ENCODE peak calls at places on chromosome 17, in nine cellular contexts. One of them, this sample, is unnamed.

GRCh38 chr17:74394977-74395376 is 27.7 kb downstream of the GPR142 start:
- DNase-seq in NCI-H345: no peak
- DNase-seq in body of pancreas: peak
- DNase-seq in Kasumi-1: no peak
- DNase-seq in K562: peak
- DNase-seq in HS-27A: no peak
- DNase-seq in head of caudate nucleus: no peak
- DNase-seq in KBM-7: no peak
- DNase-seq in B cell: no peak
- DNase-seq in this sample: no peak

GRCh38 chr17:61338874-61339478 is 60.7 kb upstream of the TBX2 start:
- DNase-seq in K562: no peak
- DNase-seq in HS-27A: no peak
- DNase-seq in KBM-7: no peak
- DNase-seq in B cell: no peak
- DNase-seq in NCI-H345: no peak
- DNase-seq in head of caudate nucleus: no peak
- DNase-seq in body of pancreas: no peak
- DNase-seq in Kasumi-1: no peak
- DNase-seq in this sample: no peak

GRCh38 chr17:11296994-11297393 is 56.0 kb downstream of the SHISA6 start:
- DNase-seq in head of caudate nucleus: no peak
- DNase-seq in K562: no peak
- DNase-seq in body of pancreas: no peak
- DNase-seq in NCI-H345: no peak
- DNase-seq in B cell: no peak
- DNase-seq in Kasumi-1: peak
- DNase-seq in KBM-7: peak
- DNase-seq in HS-27A: no peak
- DNase-seq in this sample: no peak

GRCh38 chr17:77036841-77037381 is 103.9 kb upstream of the SEC14L1 start:
- DNase-seq in body of pancreas: peak
- DNase-seq in K562: peak
- DNase-seq in KBM-7: peak
- DNase-seq in Kasumi-1: peak
- DNase-seq in NCI-H345: no peak
- DNase-seq in head of caudate nucleus: peak
- DNase-seq in HS-27A: no peak
- DNase-seq in B cell: no peak
- DNase-seq in this sample: no peak

GRCh38 chr17:9409026-9409425 is 166.6 kb downstream of the STX8 start:
- DNase-seq in KBM-7: no peak
- DNase-seq in Kasumi-1: no peak
- DNase-seq in NCI-H345: no peak
- DNase-seq in K562: no peak
- DNase-seq in HS-27A: no peak
- DNase-seq in head of caudate nucleus: no peak
- DNase-seq in B cell: no peak
- DNase-seq in body of pancreas: peak
- DNase-seq in this sample: no peak

GRCh38 chr17:61474235-61474927 is 22.2 kb downstream of the TBX4 start:
- DNase-seq in NCI-H345: no peak
- DNase-seq in Kasumi-1: no peak
- DNase-seq in KBM-7: no peak
- DNase-seq in K562: no peak
- DNase-seq in body of pancreas: no peak
- DNase-seq in head of caudate nucleus: no peak
- DNase-seq in HS-27A: no peak
- DNase-seq in B cell: no peak
- DNase-seq in this sample: no peak

GRCh38 chr17:74807925-74808324 is 31.8 kb upstream of the NAT9 start:
- DNase-seq in head of caudate nucleus: peak
- DNase-seq in body of pancreas: no peak
- DNase-seq in KBM-7: no peak
- DNase-seq in NCI-H345: peak
- DNase-seq in B cell: no peak
- DNase-seq in HS-27A: no peak
- DNase-seq in K562: no peak
- DNase-seq in Kasumi-1: peak
- DNase-seq in this sample: no peak

GRCh38 chr17:1041746-1042145 is 44.8 kb downstream of the TIMM22 start:
- DNase-seq in body of pancreas: no peak
- DNase-seq in K562: no peak
- DNase-seq in head of caudate nucleus: no peak
- DNase-seq in HS-27A: no peak
- DNase-seq in Kasumi-1: no peak
- DNase-seq in KBM-7: no peak
- DNase-seq in B cell: no peak
- DNase-seq in NCI-H345: no peak
- DNase-seq in this sample: no peak

GRCh38 chr17:32127156-32127897 is 15.0 kb upstream of the RHOT1 start:
- DNase-seq in head of caudate nucleus: peak
- DNase-seq in NCI-H345: peak
- DNase-seq in body of pancreas: peak
- DNase-seq in B cell: peak
- DNase-seq in HS-27A: no peak
- DNase-seq in K562: peak
- DNase-seq in Kasumi-1: peak
- DNase-seq in KBM-7: peak
- DNase-seq in this sample: peak

GRCh38 chr17:411416-412120 is 59.0 kb upstream of the RPH3AL start:
- DNase-seq in body of pancreas: no peak
- DNase-seq in K562: no peak
- DNase-seq in NCI-H345: no peak
- DNase-seq in HS-27A: no peak
- DNase-seq in Kasumi-1: no peak
- DNase-seq in head of caudate nucleus: no peak
- DNase-seq in KBM-7: no peak
- DNase-seq in B cell: no peak
- DNase-seq in this sample: no peak

GRCh38 chr17:59714255-59714654 is 6.8 kb downstream of the VMP1 start:
- DNase-seq in head of caudate nucleus: no peak
- DNase-seq in B cell: no peak
- DNase-seq in K562: no peak
- DNase-seq in body of pancreas: no peak
- DNase-seq in KBM-7: no peak
- DNase-seq in NCI-H345: no peak
- DNase-seq in HS-27A: no peak
- DNase-seq in Kasumi-1: no peak
- DNase-seq in this sample: no peak

GRCh38 chr17:55278173-55278748 is 13.5 kb downstream of the HLF start:
- DNase-seq in KBM-7: no peak
- DNase-seq in HS-27A: no peak
- DNase-seq in body of pancreas: no peak
- DNase-seq in B cell: no peak
- DNase-seq in K562: no peak
- DNase-seq in head of caudate nucleus: no peak
- DNase-seq in NCI-H345: no peak
- DNase-seq in Kasumi-1: no peak
- DNase-seq in this sample: no peak

GRCh38 chr17:37182786-37183185 is 193.0 kb upstream of the C17orf78 start:
- DNase-seq in KBM-7: no peak
- DNase-seq in head of caudate nucleus: no peak
- DNase-seq in body of pancreas: no peak
- DNase-seq in B cell: no peak
- DNase-seq in HS-27A: no peak
- DNase-seq in K562: no peak
- DNase-seq in Kasumi-1: no peak
- DNase-seq in NCI-H345: no peak
- DNase-seq in this sample: no peak

GRCh38 chr17:41792835-41793748 is 6.6 kb upstream of the JUP start:
- DNase-seq in body of pancreas: peak
- DNase-seq in head of caudate nucleus: no peak
- DNase-seq in HS-27A: no peak
- DNase-seq in K562: peak
- DNase-seq in KBM-7: peak
- DNase-seq in Kasumi-1: no peak
- DNase-seq in NCI-H345: no peak
- DNase-seq in B cell: no peak
- DNase-seq in this sample: no peak

GRCh38 chr17:58339775-58340622 is 11.4 kb upstream of the TSPOAP1 start:
- DNase-seq in B cell: no peak
- DNase-seq in NCI-H345: no peak
- DNase-seq in body of pancreas: no peak
- DNase-seq in HS-27A: no peak
- DNase-seq in K562: no peak
- DNase-seq in head of caudate nucleus: no peak
- DNase-seq in KBM-7: no peak
- DNase-seq in Kasumi-1: no peak
- DNase-seq in this sample: no peak

GRCh38 chr17:12388206-12388605 is 277.5 kb upstream of the MYOCD start:
- DNase-seq in NCI-H345: no peak
- DNase-seq in body of pancreas: no peak
- DNase-seq in HS-27A: no peak
- DNase-seq in KBM-7: no peak
- DNase-seq in K562: no peak
- DNase-seq in B cell: no peak
- DNase-seq in head of caudate nucleus: no peak
- DNase-seq in Kasumi-1: no peak
- DNase-seq in this sample: no peak

GRCh38 chr17:2933606-2934005 is 129.8 kb downstream of the OR1D5 start:
- DNase-seq in HS-27A: no peak
- DNase-seq in NCI-H345: no peak
- DNase-seq in head of caudate nucleus: no peak
- DNase-seq in body of pancreas: no peak
- DNase-seq in Kasumi-1: no peak
- DNase-seq in B cell: no peak
- DNase-seq in KBM-7: no peak
- DNase-seq in K562: no peak
- DNase-seq in this sample: no peak

GRCh38 chr17:70473049-70473448 is 303.7 kb downstream of the KCNJ2 start:
- DNase-seq in K562: no peak
- DNase-seq in Kasumi-1: no peak
- DNase-seq in NCI-H345: no peak
- DNase-seq in body of pancreas: no peak
- DNase-seq in KBM-7: no peak
- DNase-seq in HS-27A: no peak
- DNase-seq in head of caudate nucleus: no peak
- DNase-seq in B cell: no peak
- DNase-seq in this sample: no peak

GRCh38 chr17:82520041-82520910 is 744 bp downstream of the FOXK2 start:
- DNase-seq in NCI-H345: peak
- DNase-seq in K562: no peak
- DNase-seq in head of caudate nucleus: peak
- DNase-seq in HS-27A: no peak
- DNase-seq in B cell: no peak
- DNase-seq in KBM-7: peak
- DNase-seq in Kasumi-1: peak
- DNase-seq in body of pancreas: peak
- DNase-seq in this sample: no peak

GRCh38 chr17:40093580-40094201 is 6.7 kb downstream of the NR1D1 start:
- DNase-seq in B cell: no peak
- DNase-seq in NCI-H345: no peak
- DNase-seq in head of caudate nucleus: peak
- DNase-seq in K562: no peak
- DNase-seq in KBM-7: no peak
- DNase-seq in HS-27A: no peak
- DNase-seq in Kasumi-1: no peak
- DNase-seq in body of pancreas: no peak
- DNase-seq in this sample: no peak

GRCh38 chr17:59825533-59826316 is 67.0 kb downstream of the TUBD1 start:
- DNase-seq in head of caudate nucleus: no peak
- DNase-seq in body of pancreas: no peak
- DNase-seq in KBM-7: no peak
- DNase-seq in NCI-H345: no peak
- DNase-seq in B cell: no peak
- DNase-seq in Kasumi-1: no peak
- DNase-seq in K562: no peak
- DNase-seq in HS-27A: no peak
- DNase-seq in this sample: no peak

GRCh38 chr17:41464682-41465081 is 2.5 kb downstream of the KRT32 start:
- DNase-seq in Kasumi-1: no peak
- DNase-seq in HS-27A: peak
- DNase-seq in body of pancreas: peak
- DNase-seq in B cell: no peak
- DNase-seq in head of caudate nucleus: peak
- DNase-seq in KBM-7: no peak
- DNase-seq in NCI-H345: no peak
- DNase-seq in K562: no peak
- DNase-seq in this sample: no peak

GRCh38 chr17:81518113-81518784 is 5.7 kb upstream of the ACTG1 start:
- DNase-seq in body of pancreas: no peak
- DNase-seq in K562: no peak
- DNase-seq in Kasumi-1: no peak
- DNase-seq in KBM-7: no peak
- DNase-seq in B cell: no peak
- DNase-seq in HS-27A: no peak
- DNase-seq in NCI-H345: no peak
- DNase-seq in head of caudate nucleus: no peak
- DNase-seq in this sample: peak

GRCh38 chr17:34474706-34475105 is 104.7 kb upstream of the TMEM132E start:
- DNase-seq in HS-27A: no peak
- DNase-seq in KBM-7: no peak
- DNase-seq in head of caudate nucleus: no peak
- DNase-seq in B cell: no peak
- DNase-seq in K562: peak
- DNase-seq in Kasumi-1: no peak
- DNase-seq in NCI-H345: no peak
- DNase-seq in body of pancreas: no peak
- DNase-seq in this sample: no peak

GRCh38 chr17:54745862-54746261 is 154.8 kb upstream of the TOM1L1 start:
- DNase-seq in Kasumi-1: no peak
- DNase-seq in KBM-7: no peak
- DNase-seq in K562: no peak
- DNase-seq in B cell: no peak
- DNase-seq in NCI-H345: no peak
- DNase-seq in body of pancreas: no peak
- DNase-seq in head of caudate nucleus: no peak
- DNase-seq in HS-27A: no peak
- DNase-seq in this sample: no peak

GRCh38 chr17:38425744-38426143 is 2.5 kb upstream of the ARHGAP23 start:
- DNase-seq in K562: no peak
- DNase-seq in B cell: peak
- DNase-seq in HS-27A: no peak
- DNase-seq in Kasumi-1: no peak
- DNase-seq in KBM-7: no peak
- DNase-seq in NCI-H345: no peak
- DNase-seq in body of pancreas: no peak
- DNase-seq in head of caudate nucleus: no peak
- DNase-seq in this sample: no peak

GRCh38 chr17:63838586-63839184 is 3.8 kb downstream of the SMARCD2 start:
- DNase-seq in Kasumi-1: no peak
- DNase-seq in body of pancreas: peak
- DNase-seq in head of caudate nucleus: peak
- DNase-seq in KBM-7: no peak
- DNase-seq in HS-27A: no peak
- DNase-seq in NCI-H345: peak
- DNase-seq in B cell: no peak
- DNase-seq in K562: no peak
- DNase-seq in this sample: no peak